ENCODE peak calls at places on chromosomes 12 and 14, in four cellular contexts. K is NCI-H524, S is germinal center, W is HFF-Myc. A is an unnamed sample.

GRCh38 chr12:8692573-8692972 is 5.2 kb upstream of the RIMKLB start:
- DNase-seq in K (no peak), S (peak; percentile 35), W (no peak), A (no peak)

GRCh38 chr14:68774771-68775613 is 17.9 kb downstream of the ZFP36L1 start:
- DNase-seq in K (no peak), S (no peak), W (no peak), A (no peak)

GRCh38 chr14:61565836-61566536 is 129.3 kb upstream of the HIF1A start:
- DNase-seq in K (no peak), S (no peak), W (peak; percentile 69), A (peak; percentile 69)

GRCh38 chr12:30810918-30811317 is 56.2 kb upstream of the CAPRIN2 start:
- DNase-seq in K (no peak), S (no peak), W (no peak), A (no peak)

GRCh38 chr12:29066061-29066588 is 83.0 kb upstream of the FAR2 start:
- DNase-seq in K (no peak), S (no peak), W (peak; percentile 40), A (no peak)

GRCh38 chr14:96783306-96784224 is 13.6 kb upstream of the VRK1 start:
- DNase-seq in K (no peak), S (no peak), W (no peak), A (no peak)

GRCh38 chr12:40794087-40794486 is 101.8 kb downstream of the CNTN1 start:
- DNase-seq in K (no peak), S (no peak), W (no peak), A (no peak)

GRCh38 chr14:23094666-23095195 is at the start of gene ACIN1:
- DNase-seq in K (no peak), S (peak; percentile 84), W (peak; percentile 68), A (peak; percentile 62)

A was measured in GM04504.